ENCODE peak calls at places on chromosomes 16 and 17, in four cellular contexts. S is NCI-H1105; E is stimulated activated naive B cell treated with anti-CD40 and anti-IgM and Interleukin-4, amounts not matched to agents 10 μg/mL and 1 μg/mL and 100 μg/mL, for 72 hours; T is pons. O is an unnamed sample.

GRCh38 chr17:29838961-29839360 is 91.1 kb downstream of the SSH2 start:
- DNase-seq in S (no peak), E (no peak), T (no peak), O (no peak)

GRCh38 chr16:53664724-53665345 is 38.8 kb downstream of the RPGRIP1L start:
- DNase-seq in S (no peak), E (no peak), T (no peak), O (no peak)

GRCh38 chr16:82340531-82340930 is 170.5 kb upstream of the MPHOSPH6 start:
- DNase-seq in S (no peak), E (no peak), T (peak), O (no peak)

GRCh38 chr17:18257268-18257681 is 1.3 kb downstream of the FLII start:
- DNase-seq in S (no peak), E (no peak), T (no peak), O (no peak)

GRCh38 chr16:71499775-71500364 is 10.7 kb upstream of the ZNF19 start:
- DNase-seq in S (peak), E (peak), T (peak), O (no peak)

GRCh38 chr16:74034862-74035261 is 261.8 kb upstream of the PSMD7 start:
- DNase-seq in S (no peak), E (no peak), T (peak), O (no peak)

GRCh38 chr17:79201536-79202227 is 127.1 kb downstream of the ENGASE start:
- DNase-seq in S (no peak), E (no peak), T (no peak), O (no peak)

GRCh38 chr16:15952265-15952711 is 2.9 kb downstream of the ABCC1 start:
- DNase-seq in S (no peak), E (peak), T (no peak), O (no peak)

GRCh38 chr16:4351880-4352279 is 759 bp upstream of the PAM16 start:
- DNase-seq in S (no peak), E (no peak), T (no peak), O (no peak)

GRCh38 chr17:37280841-37281240 is 94.9 kb upstream of the C17orf78 start:
- DNase-seq in S (no peak), E (no peak), T (no peak), O (no peak)

GRCh38 chr17:41523787-41524186 is 4.3 kb downstream of the KRT19 start:
- DNase-seq in S (peak), E (no peak), T (no peak), O (no peak)

GRCh38 chr16:25014500-25015147 is 545 bp downstream of the ARHGAP17 start:
- DNase-seq in S (peak), E (no peak), T (peak), O (no peak)

GRCh38 chr17:45148183-45149036 is at the start of gene HEXIM1:
- DNase-seq in S (peak), E (peak), T (peak), O (peak)

GRCh38 chr17:953767-954166 is 25.8 kb downstream of the NXN start:
- DNase-seq in S (no peak), E (no peak), T (no peak), O (no peak)

GRCh38 chr16:3637371-3637923 is 17.0 kb upstream of the DNASE1 start:
- DNase-seq in S (no peak), E (peak), T (no peak), O (no peak)

GRCh38 chr16:85593503-85594195 is 19.5 kb upstream of the GSE1 start:
- DNase-seq in S (peak), E (no peak), T (no peak), O (peak)

GRCh38 chr16:10808850-10809249 is 9.7 kb downstream of the TVP23A start:
- DNase-seq in S (no peak), E (no peak), T (no peak), O (no peak)

GRCh38 chr17:31054761-31055160 is 40.0 kb upstream of the NF1 start:
- DNase-seq in S (no peak), E (no peak), T (no peak), O (no peak)

GRCh38 chr17:64741038-64741641 is 79.0 kb upstream of the SMURF2 start:
- DNase-seq in S (no peak), E (peak), T (peak), O (no peak)

GRCh38 chr17:50806141-50806643 is 29.2 kb upstream of the WFIKKN2 start:
- DNase-seq in S (no peak), E (no peak), T (no peak), O (peak)